ENCODE peak calls at places on chromosomes 1 and 21, in ten cellular contexts. H is OCI-LY7; M is body of pancreas; P is adrenal gland; L is suprapubic skin; C is mesendoderm; I is cardiac muscle cell; F is CD8-positive, alpha-beta memory T cell; X is tibial nerve; V is fibroblast of lung. W is an unnamed sample.

GRCh38 chr1:29478879-29479278 is 242.6 kb downstream of the PTPRU start:
- DNase-seq in H (no peak), M (no peak), P (no peak), L (peak; percentile 40), C (no peak), I (no peak), F (no peak), X (no peak), V (no peak), W (no peak)

GRCh38 chr21:15277498-15277897 is 212.7 kb upstream of the NRIP1 start:
- DNase-seq in H (no peak), M (no peak), P (no peak), L (no peak), C (no peak), I (no peak), F (no peak), X (no peak), V (no peak), W (no peak)

GRCh38 chr1:213604477-213604876 is 383.3 kb upstream of the PROX1 start:
- DNase-seq in H (no peak), M (no peak), P (no peak), L (no peak), C (no peak), I (no peak), F (no peak), X (no peak), V (no peak), W (no peak)

GRCh38 chr1:62391369-62391971 is 45.4 kb upstream of the USP1 start:
- DNase-seq in H (peak; percentile 53), M (peak; percentile 26), P (no peak), L (no peak), C (peak; percentile 74), I (peak; percentile 58), F (no peak), X (no peak), V (peak; percentile 17), W (no peak)

GRCh38 chr1:221897312-221897711 is 155.4 kb upstream of the DUSP10 start:
- DNase-seq in H (no peak), M (no peak), P (no peak), L (no peak), C (no peak), I (no peak), F (no peak), X (no peak), V (peak; percentile 88), W (no peak)

GRCh38 chr1:117370071-117370470 is 2.8 kb downstream of the MAN1A2 start:
- DNase-seq in H (no peak), M (no peak), P (no peak), L (no peak), C (no peak), I (no peak), F (no peak), X (no peak), V (no peak), W (no peak)

GRCh38 chr1:44524655-44525530 is 119.8 kb downstream of the RNF220 start:
- DNase-seq in H (no peak), M (no peak), P (no peak), L (no peak), C (peak; percentile 47), I (peak; percentile 40), F (no peak), X (no peak), V (no peak), W (no peak)

GRCh38 chr21:45640888-45641479 is 2.5 kb upstream of the PCBP3 start:
- DNase-seq in H (peak; percentile 47), M (no peak), P (peak; percentile 45), L (no peak), C (peak; percentile 76), I (peak; percentile 26), F (no peak), X (no peak), V (peak; percentile 56), W (no peak)

GRCh38 chr1:10634428-10635384 is 160.0 kb downstream of the PEX14 start:
- DNase-seq in H (no peak), M (no peak), P (no peak), L (no peak), C (no peak), I (no peak), F (no peak), X (no peak), V (no peak), W (no peak)

GRCh38 chr1:182770193-182770592 is 19.4 kb upstream of the NPL start:
- DNase-seq in H (no peak), M (no peak), P (no peak), L (no peak), C (no peak), I (no peak), F (no peak), X (no peak), V (no peak), W (no peak)

GRCh38 chr1:200372885-200373181 is 37.0 kb downstream of the ZNF281 start:
- DNase-seq in H (no peak), M (no peak), P (no peak), L (no peak), C (no peak), I (no peak), F (no peak), X (no peak), V (no peak), W (no peak)

GRCh38 chr1:200376521-200376920 is 33.3 kb downstream of the ZNF281 start:
- DNase-seq in H (no peak), M (no peak), P (no peak), L (no peak), C (no peak), I (no peak), F (no peak), X (no peak), V (no peak), W (no peak)

GRCh38 chr1:200372095-200372884 is 37.5 kb downstream of the ZNF281 start:
- DNase-seq in H (no peak), M (peak; percentile 17), P (no peak), L (no peak), C (peak; percentile 79), I (no peak), F (no peak), X (no peak), V (peak; percentile 67), W (no peak)

GRCh38 chr1:200373811-200374231 is 36.0 kb downstream of the ZNF281 start:
- DNase-seq in H (peak; percentile 53), M (no peak), P (no peak), L (no peak), C (peak; percentile 77), I (no peak), F (no peak), X (no peak), V (no peak), W (no peak)

DNA sequence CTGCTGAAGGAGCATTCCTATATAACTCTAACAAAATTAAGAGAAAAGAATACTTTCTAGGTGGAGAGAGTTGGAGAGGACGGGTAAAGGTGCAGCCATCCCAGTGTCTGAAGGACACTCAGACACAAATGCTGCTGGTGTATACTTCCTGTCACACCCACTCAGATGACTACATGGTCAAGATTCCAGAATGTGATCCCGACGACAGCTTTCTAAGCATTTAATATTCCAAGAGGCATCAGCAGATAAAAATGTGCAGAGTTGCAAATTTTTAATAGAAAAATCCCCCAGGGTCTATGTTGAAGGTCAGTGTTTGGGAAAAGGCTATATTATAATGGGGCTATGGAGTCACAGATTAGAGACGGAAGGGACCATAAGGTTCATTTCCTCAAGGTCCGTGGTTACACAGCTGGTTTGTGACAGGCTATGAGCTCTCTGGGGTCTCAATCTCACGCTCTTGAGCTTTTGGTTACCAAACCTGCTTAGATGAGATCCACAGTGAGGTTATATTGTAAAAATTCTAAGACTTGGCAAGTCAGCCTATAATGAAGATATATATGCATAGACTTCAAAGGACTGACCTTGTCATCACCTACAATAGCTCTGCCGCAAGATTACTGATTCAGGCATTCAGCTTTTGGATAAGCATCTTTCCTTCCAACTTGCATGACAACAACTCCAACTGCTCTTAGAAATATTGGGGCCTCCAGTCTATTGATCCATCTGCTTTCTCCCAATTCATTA is 35.1 kb downstream of the ZNF281 start:
- DNase-seq in H (peak; percentile 28), M (no peak), P (no peak), L (no peak), C (no peak), I (no peak), F (no peak), X (no peak), V (no peak), W (no peak)
- H3K4me3 ChIP-seq in H (peak overlapping the region; percentile 70), M (no peak overlapping the region), P (no peak overlapping the region), L (no peak overlapping the region), C (no peak overlapping the region), I (no peak overlapping the region), F (no peak overlapping the region), X (no peak overlapping the region), V (no peak overlapping the region), W (no peak overlapping the region)

GRCh38 chr1:39394059-39394458 is 97.4 kb upstream of the BMP8A start:
- DNase-seq in H (no peak), M (no peak), P (no peak), L (no peak), C (no peak), I (no peak), F (no peak), X (no peak), V (no peak), W (no peak)
- H3K4me1 ChIP-seq in H (peaks cover 49% of the 10 kb centered on the region), M (peaks cover 72% of the 10 kb centered on the region), P (peaks cover 45% of the 10 kb centered on the region), L (peaks cover 58% of the 10 kb centered on the region), C (peaks cover 36% of the 10 kb centered on the region), I (peaks cover 84% of the 10 kb centered on the region), F (peaks cover 39% of the 10 kb centered on the region), X (peaks cover 49% of the 10 kb centered on the region), V (peaks cover 53% of the 10 kb centered on the region), W (peaks cover 99% of the 10 kb centered on the region)

GRCh38 chr1:55634516-55634915 is 419.4 kb upstream of the USP24 start:
- DNase-seq in H (no peak), M (no peak), P (peak; percentile 2), L (no peak), C (no peak), I (no peak), F (no peak), X (no peak), V (no peak), W (no peak)

GRCh38 chr1:55632906-55633305 is 417.7 kb upstream of the USP24 start:
- DNase-seq in H (no peak), M (no peak), P (no peak), L (no peak), C (peak; percentile 56), I (peak; percentile 58), F (no peak), X (no peak), V (peak; percentile 68), W (no peak)

GRCh38 chr1:55631508-55631907 is 416.3 kb upstream of the USP24 start:
- DNase-seq in H (no peak), M (no peak), P (no peak), L (no peak), C (no peak), I (no peak), F (no peak), X (no peak), V (peak; percentile 63), W (no peak)

GRCh38 chr1:55635856-55636255 is 420.7 kb upstream of the USP24 start:
- DNase-seq in H (no peak), M (no peak), P (no peak), L (no peak), C (no peak), I (no peak), F (no peak), X (no peak), V (peak; percentile 80), W (no peak)

GRCh38 chr1:55632058-55632457 is 416.9 kb upstream of the USP24 start:
- DNase-seq in H (no peak), M (no peak), P (no peak), L (no peak), C (no peak), I (no peak), F (no peak), X (no peak), V (peak; percentile 76), W (no peak)
- H3K27ac ChIP-seq in H (no peak overlapping the region), M (no peak overlapping the region), P (no peak overlapping the region), L (peak overlapping the region; percentile 55), C (no peak overlapping the region), I (no peak overlapping the region), F (no peak overlapping the region), X (no peak overlapping the region), V (peak overlapping the region; percentile 63), W (peak overlapping the region; percentile 59)

GRCh38 chr1:228901936-228902681 is 166.8 kb downstream of the RHOU start:
- DNase-seq in H (no peak), M (no peak), P (no peak), L (no peak), C (no peak), I (no peak), F (no peak), X (no peak), V (no peak), W (no peak)
- H3K4me3 ChIP-seq in H (no peak overlapping the region), M (no peak overlapping the region), P (no peak overlapping the region), L (no peak overlapping the region), C (no peak overlapping the region), I (no peak overlapping the region), F (no peak overlapping the region), X (no peak overlapping the region), V (no peak overlapping the region), W (no peak overlapping the region)